ENCODE peak calls at places on chromosomes 12 and 14, in five cellular contexts. D is fibroblast of pulmonary artery, G is tibial nerve, F is astrocyte of the spinal cord, A is heart right ventricle. Z is an unnamed sample.
A peak's percentile ranks its signal among the peaks of the same experiment; 100 is the strongest.

GRCh38 chr12:132557969-132558856 is 52.2 kb downstream of the LRCOL1 start:
- DNase-seq in D (no peak), G (no peak), F (no peak), A (no peak), Z (no peak)

GRCh38 chr14:43200519-43200918 is 1306.6 kb downstream of the FSCB start:
- DNase-seq in F (no peak), A (no peak), D (no peak), G (no peak), Z (no peak)

GRCh38 chr14:36505193-36505815 is 14.7 kb downstream of the NKX2-1 start:
- DNase-seq in G (no peak), D (no peak), F (no peak), A (no peak), Z (no peak)

GRCh38 chr14:50932592-50933500 is 11.4 kb downstream of the PYGL start:
- DNase-seq in D (no peak), A (no peak), G (no peak), F (no peak), Z (no peak)

GRCh38 chr12:54036620-54037359 is 3.9 kb downstream of the HOXC5 start:
- DNase-seq in D (no peak), F (no peak), G (no peak), A (no peak), Z (peak; percentile 15)

GRCh38 chr14:90061849-90062794 is at the start of gene KCNK13:
- DNase-seq in D (no peak), F (no peak), A (no peak), G (no peak), Z (no peak)

GRCh38 chr12:15839682-15840081 is 42.5 kb upstream of the STRAP start:
- DNase-seq in A (no peak), D (no peak), G (no peak), F (no peak), Z (no peak)

GRCh38 chr12:132747395-132747794 is 14.2 kb downstream of the ANKLE2 start:
- DNase-seq in A (no peak), F (no peak), D (no peak), G (no peak), Z (no peak)

GRCh38 chr12:24902521-24903304 is 46.2 kb downstream of the BCAT1 start:
- DNase-seq in G (no peak), D (no peak), A (no peak), F (peak; percentile 49), Z (no peak)

GRCh38 chr12:126952106-126953007 is 1314.6 kb upstream of the TMEM132C start:
- DNase-seq in G (no peak), F (no peak), D (no peak), A (no peak), Z (no peak)

GRCh38 chr14:106094654-106095189 is 568.3 kb downstream of the TMEM121 start:
- DNase-seq in A (no peak), G (no peak), F (no peak), D (no peak), Z (no peak)

GRCh38 chr12:47816646-47817271 is 2.9 kb downstream of the HDAC7 start:
- DNase-seq in F (no peak), G (no peak), A (peak; percentile 65), D (peak; percentile 39), Z (no peak)

GRCh38 chr12:55657282-55657681 is 20.6 kb downstream of the OR10P1 start:
- DNase-seq in F (no peak), A (no peak), D (no peak), G (no peak), Z (no peak)

GRCh38 chr14:61074852-61075251 is 93.8 kb downstream of the SLC38A6 start:
- DNase-seq in A (no peak), D (no peak), F (no peak), G (no peak), Z (no peak)

GRCh38 chr14:61077437-61077836 is 96.4 kb downstream of the SLC38A6 start:
- DNase-seq in G (no peak), D (no peak), F (no peak), A (no peak), Z (no peak)

GRCh38 chr14:61076531-61076930 is 95.5 kb downstream of the SLC38A6 start:
- DNase-seq in A (no peak), D (peak; percentile 80), F (peak; percentile 50), G (no peak), Z (peak; percentile 23)

GRCh38 chr14:61077946-61078738 is 97.1 kb downstream of the SLC38A6 start:
- DNase-seq in G (no peak), F (peak; percentile 28), D (no peak), A (no peak), Z (peak; percentile 72)

DNA sequence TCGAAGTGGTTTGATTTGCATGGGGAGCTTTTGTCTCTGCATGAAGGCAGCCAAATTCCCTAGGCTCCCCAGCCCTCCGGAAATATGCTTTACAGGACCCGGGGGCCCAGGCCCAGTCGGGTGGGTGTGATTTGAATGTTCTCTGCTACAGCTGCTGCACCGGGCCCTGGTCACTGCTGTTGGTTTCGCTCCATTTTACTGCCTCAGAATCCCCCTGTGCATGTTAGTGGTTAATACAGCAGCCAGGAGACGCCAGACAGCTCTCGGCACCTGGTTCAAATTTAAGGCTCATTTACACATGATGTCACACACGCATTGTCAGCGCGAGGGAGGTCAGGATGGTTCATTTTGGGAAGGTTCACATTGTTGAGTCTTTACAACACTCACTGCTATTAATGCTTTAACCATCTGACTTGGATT is 99.6 kb downstream of the SLC38A6 start:
- DNase-seq in G (no peak), A (no peak), F (peak; percentile 86), D (no peak), Z (no peak)
- TF ChIP-seq CTCF in G (no peak), A (no peak), F (no peak), D (no peak), Z (no peak)

GRCh38 chr12:119328111-119328510 is 6.4 kb upstream of the CCDC60 start:
- DNase-seq in A (peak; percentile 42), G (no peak), D (no peak), F (no peak), Z (peak; percentile 40)
- TF ChIP-seq CTCF in A (peak; percentile 53), G (no peak), D (no peak), F (no peak), Z (peak; percentile 58)

GRCh38 chr12:109775172-109775881 is 57.9 kb downstream of the TRPV4 start:
- DNase-seq in A (peak; percentile 73), F (peak; percentile 59), G (peak; percentile 68), D (peak; percentile 73), Z (peak; percentile 42)
- TF ChIP-seq CTCF in A (peak; percentile 94), F (peak; percentile 96), G (peak; percentile 70), D (peak; percentile 97), Z (peak; percentile 91)

DNA sequence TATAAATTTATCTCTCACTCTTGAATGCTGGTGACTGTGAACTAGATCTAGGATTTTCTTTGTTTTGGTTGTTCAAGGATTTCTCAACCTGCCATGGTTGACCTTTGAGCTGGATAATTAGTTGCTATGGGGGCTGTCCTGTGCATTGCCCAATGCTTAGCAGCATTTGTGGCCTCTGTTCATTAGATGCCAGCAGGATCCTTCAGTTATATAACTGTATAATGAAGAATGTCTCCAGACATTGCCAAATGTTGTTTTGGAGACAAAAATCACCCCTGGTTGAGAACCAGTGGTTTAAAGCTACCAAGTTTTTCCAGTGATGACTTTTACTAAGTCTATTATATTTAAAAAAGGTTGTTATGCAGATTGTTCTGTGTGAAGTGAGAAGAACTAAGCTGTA is 147.9 kb upstream of the STXBP6 start:
- DNase-seq in F (no peak), G (no peak), A (no peak), D (no peak), Z (no peak)
- TF ChIP-seq CTCF in F (no peak), G (no peak), A (no peak), D (no peak), Z (no peak)

GRCh38 chr14:96567289-96567899 is 65.2 kb downstream of the PAPOLA start:
- DNase-seq in G (no peak), F (peak; percentile 48), A (no peak), D (peak; percentile 67), Z (peak; percentile 32)
- TF ChIP-seq CTCF in G (no peak), F (peak; percentile 64), A (peak; percentile 53), D (peak; percentile 66), Z (peak; percentile 13)

GRCh38 chr14:95359974-95360826 is 40.5 kb upstream of the CLMN start:
- DNase-seq in D (no peak), G (no peak), A (no peak), F (no peak), Z (no peak)
- TF ChIP-seq CTCF in D (no peak), G (peak; percentile 14), A (no peak), F (no peak), Z (no peak)

GRCh38 chr12:1881301-1881700 is 37.2 kb downstream of the CACNA2D4 start:
- DNase-seq in D (no peak), G (no peak), A (no peak), F (no peak), Z (no peak)

GRCh38 chr12:1882405-1882804 is 36.0 kb downstream of the CACNA2D4 start:
- DNase-seq in D (no peak), F (no peak), G (no peak), A (no peak), Z (no peak)

GRCh38 chr12:1882850-1883470 is 35.5 kb downstream of the CACNA2D4 start:
- DNase-seq in D (no peak), F (no peak), G (no peak), A (no peak), Z (no peak)

GRCh38 chr12:1880876-1881275 is 37.6 kb downstream of the CACNA2D4 start:
- DNase-seq in A (no peak), F (no peak), D (no peak), G (no peak), Z (no peak)

GRCh38 chr12:1881936-1882335 is 36.5 kb downstream of the CACNA2D4 start:
- DNase-seq in D (no peak), A (no peak), G (no peak), F (no peak), Z (no peak)
- TF ChIP-seq CTCF in D (no peak), A (no peak), G (no peak), F (no peak), Z (no peak)

GRCh38 chr12:12353807-12354206 is 3.1 kb upstream of the BORCS5 start:
- DNase-seq in D (no peak), G (no peak), F (no peak), A (no peak), Z (no peak)

GRCh38 chr12:12356467-12356885 is 402 bp upstream of the BORCS5 start:
- DNase-seq in F (no peak), D (no peak), A (no peak), G (no peak), Z (no peak)

GRCh38 chr12:12358528-12358927 is 1.6 kb downstream of the BORCS5 start:
- DNase-seq in G (no peak), A (no peak), D (no peak), F (no peak), Z (no peak)

GRCh38 chr12:12357697-12358476 is 1.0 kb downstream of the BORCS5 start:
- DNase-seq in G (no peak), A (no peak), F (peak; percentile 36), D (no peak), Z (no peak)

DNA sequence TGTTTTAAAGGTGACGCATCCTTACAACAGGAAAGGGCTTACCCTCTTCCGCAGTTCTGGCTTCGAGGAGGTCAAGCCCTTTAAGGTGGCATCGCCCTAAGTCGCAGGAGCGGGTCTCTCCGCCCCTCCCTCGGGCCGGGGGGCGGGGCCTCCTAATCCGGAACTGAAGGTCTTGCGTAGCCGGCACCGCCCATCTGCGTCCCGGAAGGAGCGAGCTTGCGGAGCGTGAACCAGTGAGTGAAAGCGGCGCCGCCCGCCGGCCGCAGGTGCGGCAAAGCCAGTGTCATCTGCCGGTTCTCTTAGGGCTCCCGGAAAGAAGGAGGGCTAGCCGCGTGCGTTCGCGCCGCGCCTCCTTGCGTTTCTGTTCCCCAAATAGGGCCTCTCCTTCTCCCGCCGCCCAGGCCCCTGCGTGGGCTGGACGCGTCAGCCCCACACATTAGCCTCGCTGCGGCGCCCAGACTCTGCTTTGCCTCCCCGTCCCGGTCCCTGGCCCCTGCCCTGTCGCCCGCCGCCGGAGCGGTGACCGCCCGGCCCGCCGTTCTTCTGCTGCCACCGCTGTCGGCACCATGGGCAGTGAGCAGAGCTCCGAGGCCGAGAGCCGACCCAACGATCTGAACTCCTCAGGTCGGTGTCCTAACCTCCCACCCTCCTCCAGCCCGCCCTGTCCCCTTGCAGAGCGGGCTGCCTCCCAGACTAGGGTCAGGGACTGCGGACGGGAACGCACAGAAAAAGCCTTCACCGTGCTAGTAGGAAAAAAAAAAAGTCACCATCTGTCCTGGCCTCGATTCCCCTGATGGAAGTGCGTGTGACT is at the start of gene BORCS5:
- DNase-seq in A (peak; percentile 95), G (peak; percentile 94), F (peak; percentile 92), D (peak; percentile 91), Z (peak; percentile 91)
- TF ChIP-seq CTCF in A (peak; percentile 7), G (peak; percentile 10), F (no peak), D (peak; percentile 24), Z (peak; percentile 29)